ENCODE peak calls at places on chromosomes 5 and 9, in ten cellular contexts. One of them, this sample, is unnamed.

GRCh38 chr9:6965566-6965965 is 207.8 kb downstream of the KDM4C start:
- DNase-seq in body of pancreas: no peak
- DNase-seq in thyroid gland: no peak
- DNase-seq in HCT116: no peak
- DNase-seq in Peyer's patch: no peak
- DNase-seq in K562: no peak
- DNase-seq in heart left ventricle: no peak
- DNase-seq in endothelial cell of umbilical vein: no peak
- DNase-seq in vagina: no peak
- DNase-seq in tibial nerve: no peak
- DNase-seq in this sample: no peak

GRCh38 chr5:9149988-9150387 is 395.9 kb downstream of the SEMA5A start:
- DNase-seq in body of pancreas: no peak
- DNase-seq in thyroid gland: no peak
- DNase-seq in HCT116: no peak
- DNase-seq in Peyer's patch: no peak
- DNase-seq in K562: no peak
- DNase-seq in heart left ventricle: no peak
- DNase-seq in endothelial cell of umbilical vein: no peak
- DNase-seq in vagina: no peak
- DNase-seq in tibial nerve: no peak
- DNase-seq in this sample: no peak

GRCh38 chr9:114852050-114852594 is 46.3 kb upstream of the TNFSF15 start:
- DNase-seq in body of pancreas: no peak
- DNase-seq in thyroid gland: no peak
- DNase-seq in HCT116: no peak
- DNase-seq in Peyer's patch: no peak
- DNase-seq in K562: no peak
- DNase-seq in heart left ventricle: no peak
- DNase-seq in endothelial cell of umbilical vein: no peak
- DNase-seq in vagina: no peak
- DNase-seq in tibial nerve: peak; percentile 41
- DNase-seq in this sample: peak; percentile 45

GRCh38 chr9:136081826-136082495 is 13.1 kb downstream of the NACC2 start:
- DNase-seq in body of pancreas: no peak
- DNase-seq in thyroid gland: no peak
- DNase-seq in HCT116: no peak
- DNase-seq in Peyer's patch: no peak
- DNase-seq in K562: no peak
- DNase-seq in heart left ventricle: peak; percentile 33
- DNase-seq in endothelial cell of umbilical vein: no peak
- DNase-seq in vagina: no peak
- DNase-seq in tibial nerve: no peak
- DNase-seq in this sample: no peak

GRCh38 chr5:67104859-67105258 is 91.7 kb downstream of the CD180 start:
- DNase-seq in body of pancreas: no peak
- DNase-seq in thyroid gland: no peak
- DNase-seq in HCT116: no peak
- DNase-seq in Peyer's patch: no peak
- DNase-seq in K562: no peak
- DNase-seq in heart left ventricle: no peak
- DNase-seq in endothelial cell of umbilical vein: no peak
- DNase-seq in vagina: no peak
- DNase-seq in tibial nerve: no peak
- DNase-seq in this sample: no peak

GRCh38 chr5:31516802-31517201 is 15.1 kb downstream of the DROSHA start:
- DNase-seq in body of pancreas: no peak
- DNase-seq in thyroid gland: no peak
- DNase-seq in HCT116: no peak
- DNase-seq in Peyer's patch: no peak
- DNase-seq in K562: no peak
- DNase-seq in heart left ventricle: no peak
- DNase-seq in endothelial cell of umbilical vein: no peak
- DNase-seq in vagina: no peak
- DNase-seq in tibial nerve: no peak
- DNase-seq in this sample: no peak

GRCh38 chr9:133677126-133678010 is 41.2 kb downstream of the DBH start:
- DNase-seq in body of pancreas: no peak
- DNase-seq in thyroid gland: no peak
- DNase-seq in HCT116: no peak
- DNase-seq in Peyer's patch: peak; percentile 69
- DNase-seq in K562: no peak
- DNase-seq in heart left ventricle: no peak
- DNase-seq in endothelial cell of umbilical vein: no peak
- DNase-seq in vagina: no peak
- DNase-seq in tibial nerve: no peak
- DNase-seq in this sample: no peak

GRCh38 chr5:66324357-66324756 is 180.3 kb downstream of the SREK1 start:
- DNase-seq in body of pancreas: peak; percentile 59
- DNase-seq in thyroid gland: peak; percentile 92
- DNase-seq in HCT116: no peak
- DNase-seq in Peyer's patch: no peak
- DNase-seq in K562: no peak
- DNase-seq in heart left ventricle: peak; percentile 66
- DNase-seq in endothelial cell of umbilical vein: no peak
- DNase-seq in vagina: no peak
- DNase-seq in tibial nerve: no peak
- DNase-seq in this sample: peak; percentile 45

GRCh38 chr5:77428526-77428925 is 63.6 kb downstream of the WDR41 start:
- DNase-seq in body of pancreas: no peak
- DNase-seq in thyroid gland: no peak
- DNase-seq in HCT116: no peak
- DNase-seq in Peyer's patch: no peak
- DNase-seq in K562: no peak
- DNase-seq in heart left ventricle: no peak
- DNase-seq in endothelial cell of umbilical vein: no peak
- DNase-seq in vagina: no peak
- DNase-seq in tibial nerve: no peak
- DNase-seq in this sample: no peak

GRCh38 chr9:123375725-123376132 is 19.7 kb downstream of the CRB2 start:
- DNase-seq in body of pancreas: no peak
- DNase-seq in thyroid gland: no peak
- DNase-seq in HCT116: no peak
- DNase-seq in Peyer's patch: peak; percentile 65
- DNase-seq in K562: peak; percentile 83
- DNase-seq in heart left ventricle: no peak
- DNase-seq in endothelial cell of umbilical vein: no peak
- DNase-seq in vagina: no peak
- DNase-seq in tibial nerve: no peak
- DNase-seq in this sample: no peak
- H3K27me3 ChIP-seq in body of pancreas: peaks cover 11% of the 10 kb centered on the region
- H3K27me3 ChIP-seq in thyroid gland: peaks cover 3% of the 10 kb centered on the region
- H3K27me3 ChIP-seq in HCT116: no peaks in the 10 kb centered on the region
- H3K27me3 ChIP-seq in Peyer's patch: peaks cover 8% of the 10 kb centered on the region
- H3K27me3 ChIP-seq in K562: no peaks in the 10 kb centered on the region
- H3K27me3 ChIP-seq in heart left ventricle: peaks cover 17% of the 10 kb centered on the region
- H3K27me3 ChIP-seq in endothelial cell of umbilical vein: peaks cover 26% of the 10 kb centered on the region
- H3K27me3 ChIP-seq in vagina: peaks cover 6% of the 10 kb centered on the region
- H3K27me3 ChIP-seq in tibial nerve: peaks cover 57% of the 10 kb centered on the region
- H3K27me3 ChIP-seq in this sample: peaks cover 45% of the 10 kb centered on the region

GRCh38 chr9:4489562-4489918 is 728 bp upstream of the SLC1A1 start:
- DNase-seq in body of pancreas: peak; percentile 22
- DNase-seq in thyroid gland: peak; percentile 75
- DNase-seq in HCT116: no peak
- DNase-seq in Peyer's patch: no peak
- DNase-seq in K562: no peak
- DNase-seq in heart left ventricle: no peak
- DNase-seq in endothelial cell of umbilical vein: no peak
- DNase-seq in vagina: no peak
- DNase-seq in tibial nerve: peak; percentile 9
- DNase-seq in this sample: peak; percentile 44

GRCh38 chr9:4491621-4491975 is 1.3 kb downstream of the SLC1A1 start:
- DNase-seq in body of pancreas: no peak
- DNase-seq in thyroid gland: peak; percentile 72
- DNase-seq in HCT116: no peak
- DNase-seq in Peyer's patch: peak; percentile 56
- DNase-seq in K562: no peak
- DNase-seq in heart left ventricle: no peak
- DNase-seq in endothelial cell of umbilical vein: no peak
- DNase-seq in vagina: no peak
- DNase-seq in tibial nerve: no peak
- DNase-seq in this sample: peak; percentile 31

GRCh38 chr9:4486176-4486575 is 4.1 kb upstream of the SLC1A1 start:
- DNase-seq in body of pancreas: no peak
- DNase-seq in thyroid gland: no peak
- DNase-seq in HCT116: no peak
- DNase-seq in Peyer's patch: no peak
- DNase-seq in K562: no peak
- DNase-seq in heart left ventricle: no peak
- DNase-seq in endothelial cell of umbilical vein: no peak
- DNase-seq in vagina: no peak
- DNase-seq in tibial nerve: no peak
- DNase-seq in this sample: no peak

GRCh38 chr9:4490705-4491620 is 695 bp downstream of the SLC1A1 start:
- DNase-seq in body of pancreas: peak; percentile 20
- DNase-seq in thyroid gland: peak; percentile 40
- DNase-seq in HCT116: no peak
- DNase-seq in Peyer's patch: no peak
- DNase-seq in K562: no peak
- DNase-seq in heart left ventricle: no peak
- DNase-seq in endothelial cell of umbilical vein: peak; percentile 25
- DNase-seq in vagina: no peak
- DNase-seq in tibial nerve: no peak
- DNase-seq in this sample: no peak

GRCh38 chr9:4489919-4490704 is at the start of gene SLC1A1:
- DNase-seq in body of pancreas: peak; percentile 67
- DNase-seq in thyroid gland: peak; percentile 90
- DNase-seq in HCT116: peak; percentile 43
- DNase-seq in Peyer's patch: peak; percentile 89
- DNase-seq in K562: no peak
- DNase-seq in heart left ventricle: peak; percentile 77
- DNase-seq in endothelial cell of umbilical vein: peak; percentile 69
- DNase-seq in vagina: no peak
- DNase-seq in tibial nerve: peak; percentile 36
- DNase-seq in this sample: peak; percentile 73
- TF ChIP-seq POLR2A in body of pancreas: peak; percentile 58
- TF ChIP-seq POLR2A in thyroid gland: peak; percentile 46
- TF ChIP-seq POLR2A in HCT116: no peak
- TF ChIP-seq POLR2A in Peyer's patch: peak; percentile 81
- TF ChIP-seq POLR2A in K562: no peak
- TF ChIP-seq POLR2A in heart left ventricle: no peak
- TF ChIP-seq POLR2A in endothelial cell of umbilical vein: no peak
- TF ChIP-seq POLR2A in vagina: no peak
- TF ChIP-seq POLR2A in tibial nerve: peak; percentile 46
- TF ChIP-seq POLR2A in this sample: no peak

DNA sequence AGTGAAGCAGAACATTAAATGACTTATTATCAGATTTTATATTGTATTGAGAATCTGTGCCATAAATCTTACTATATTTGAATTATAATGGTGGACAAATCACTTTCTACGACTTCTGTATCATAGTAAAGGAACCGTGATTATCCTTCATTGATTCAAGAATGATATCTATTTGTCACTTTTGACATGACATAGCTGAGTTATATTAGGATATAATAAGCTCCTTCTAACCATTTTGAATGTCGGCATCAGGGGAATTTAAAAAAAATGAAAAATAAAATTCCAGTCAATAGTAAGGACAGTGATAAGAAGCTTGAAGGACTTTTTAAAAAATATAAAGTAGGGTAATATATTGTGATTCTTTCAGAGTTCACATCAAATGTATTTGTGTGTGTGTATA is 338.9 kb upstream of the ACO1 start:
- DNase-seq in body of pancreas: no peak
- DNase-seq in thyroid gland: no peak
- DNase-seq in HCT116: no peak
- DNase-seq in Peyer's patch: no peak
- DNase-seq in K562: no peak
- DNase-seq in heart left ventricle: no peak
- DNase-seq in endothelial cell of umbilical vein: no peak
- DNase-seq in vagina: no peak
- DNase-seq in tibial nerve: no peak
- DNase-seq in this sample: no peak
- H3K27ac ChIP-seq in body of pancreas: no peak overlapping the region
- H3K27ac ChIP-seq in thyroid gland: no peak overlapping the region
- H3K27ac ChIP-seq in HCT116: no peak overlapping the region
- H3K27ac ChIP-seq in Peyer's patch: no peak overlapping the region
- H3K27ac ChIP-seq in K562: no peak overlapping the region
- H3K27ac ChIP-seq in heart left ventricle: no peak overlapping the region
- H3K27ac ChIP-seq in endothelial cell of umbilical vein: no peak overlapping the region
- H3K27ac ChIP-seq in vagina: no peak overlapping the region
- H3K27ac ChIP-seq in tibial nerve: no peak overlapping the region
- H3K27ac ChIP-seq in this sample: no peak overlapping the region

DNA sequence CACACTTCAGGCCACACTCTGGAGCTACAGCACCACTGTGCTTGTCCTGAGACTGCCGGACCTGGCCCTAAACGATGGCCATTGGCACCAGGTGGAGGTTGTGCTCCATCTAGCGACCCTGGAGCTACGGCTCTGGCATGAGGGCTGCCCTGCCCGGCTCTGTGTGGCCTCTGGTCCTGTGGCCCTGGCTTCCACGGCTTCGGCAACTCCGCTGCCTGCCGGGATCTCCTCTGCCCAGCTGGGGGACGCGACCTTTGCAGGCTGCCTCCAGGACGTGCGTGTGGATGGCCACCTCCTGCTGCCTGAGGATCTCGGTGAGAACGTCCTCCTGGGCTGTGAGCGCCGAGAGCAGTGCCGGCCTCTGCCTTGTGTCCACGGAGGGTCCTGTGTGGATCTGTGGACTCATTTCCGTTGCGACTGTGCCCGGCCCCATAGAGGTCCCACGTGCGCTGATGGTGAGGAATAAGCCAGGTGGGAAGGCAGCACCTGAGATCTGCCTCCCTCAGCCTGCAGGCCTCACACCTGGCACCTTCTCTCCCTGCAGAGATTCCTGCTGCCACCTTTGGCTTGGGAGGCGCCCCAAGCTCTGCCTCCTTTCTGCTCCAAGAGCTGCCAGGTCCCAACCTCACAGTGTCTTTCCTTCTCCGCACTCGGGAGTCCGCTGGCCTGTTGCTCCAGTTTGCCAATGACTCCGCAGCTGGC is 14.7 kb downstream of the CRB2 start:
- DNase-seq in body of pancreas: no peak
- DNase-seq in thyroid gland: no peak
- DNase-seq in HCT116: no peak
- DNase-seq in Peyer's patch: no peak
- DNase-seq in K562: no peak
- DNase-seq in heart left ventricle: no peak
- DNase-seq in endothelial cell of umbilical vein: no peak
- DNase-seq in vagina: no peak
- DNase-seq in tibial nerve: no peak
- DNase-seq in this sample: no peak
- H3K27me3 ChIP-seq in body of pancreas: peaks cover 18% of the 10 kb centered on the region
- H3K27me3 ChIP-seq in thyroid gland: peaks cover 3% of the 10 kb centered on the region
- H3K27me3 ChIP-seq in HCT116: no peaks in the 10 kb centered on the region
- H3K27me3 ChIP-seq in Peyer's patch: peaks cover 8% of the 10 kb centered on the region
- H3K27me3 ChIP-seq in K562: no peaks in the 10 kb centered on the region
- H3K27me3 ChIP-seq in heart left ventricle: peaks cover 17% of the 10 kb centered on the region
- H3K27me3 ChIP-seq in endothelial cell of umbilical vein: peaks cover 24% of the 10 kb centered on the region
- H3K27me3 ChIP-seq in vagina: peaks cover 6% of the 10 kb centered on the region
- H3K27me3 ChIP-seq in tibial nerve: peaks cover 76% of the 10 kb centered on the region
- H3K27me3 ChIP-seq in this sample: peaks cover 59% of the 10 kb centered on the region

DNA sequence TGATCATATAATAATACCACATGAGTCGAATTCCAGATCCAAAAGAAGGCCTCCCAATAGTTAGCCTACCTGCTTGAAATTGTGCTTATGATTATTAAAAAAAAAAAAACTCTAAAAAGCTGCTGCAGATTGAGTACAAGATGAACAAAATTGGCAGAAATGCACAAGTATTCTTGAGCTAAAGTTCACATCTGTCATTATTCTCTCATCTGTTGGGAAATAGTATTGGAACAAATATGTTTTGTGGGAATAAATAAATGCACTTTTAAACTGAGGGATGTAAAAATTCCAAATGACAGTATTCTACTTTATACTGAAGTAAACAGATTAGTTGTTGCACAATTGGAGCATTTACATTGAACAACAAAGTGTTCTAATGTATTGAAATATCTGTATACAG is 15.7 kb downstream of the DAB2 start:
- DNase-seq in body of pancreas: no peak
- DNase-seq in thyroid gland: no peak
- DNase-seq in HCT116: no peak
- DNase-seq in Peyer's patch: no peak
- DNase-seq in K562: no peak
- DNase-seq in heart left ventricle: no peak
- DNase-seq in endothelial cell of umbilical vein: no peak
- DNase-seq in vagina: no peak
- DNase-seq in tibial nerve: no peak
- DNase-seq in this sample: no peak
- TF ChIP-seq POLR2A in body of pancreas: no peak
- TF ChIP-seq POLR2A in thyroid gland: no peak
- TF ChIP-seq POLR2A in HCT116: no peak
- TF ChIP-seq POLR2A in Peyer's patch: no peak
- TF ChIP-seq POLR2A in K562: no peak
- TF ChIP-seq POLR2A in heart left ventricle: no peak
- TF ChIP-seq POLR2A in endothelial cell of umbilical vein: no peak
- TF ChIP-seq POLR2A in vagina: no peak
- TF ChIP-seq POLR2A in tibial nerve: no peak
- TF ChIP-seq POLR2A in this sample: no peak

This sample was measured in stomach.